ENCODE peak calls at places on chromosome 6, in five cellular contexts. A is BJ, U is fibroblast of lung, V is upper lobe of left lung, N is uterus. S is an unnamed sample.
A peak's percentile ranks its signal among the peaks of the same experiment; 100 is the strongest.

GRCh38 chr6:49001856-49002255 is 461.2 kb downstream of the MMUT start:
- DNase-seq in A (peak; percentile 4), U (peak; percentile 38), V (no peak), N (no peak), S (no peak)

GRCh38 chr6:113944701-113945100 is 26.2 kb downstream of the HDAC2 start:
- DNase-seq in A (no peak), U (peak; percentile 41), V (no peak), N (no peak), S (no peak)

GRCh38 chr6:42696526-42697267 is 25.7 kb downstream of the PRPH2 start:
- DNase-seq in A (no peak), U (peak; percentile 81), V (no peak), N (peak; percentile 44), S (no peak)

GRCh38 chr6:119172813-119173212 is 94.3 kb upstream of the FAM184A start:
- DNase-seq in A (no peak), U (no peak), V (no peak), N (no peak), S (no peak)

GRCh38 chr6:113558966-113559365 is 298.2 kb upstream of the MARCKS start:
- DNase-seq in A (peak; percentile 54), U (peak; percentile 82), V (no peak), N (no peak), S (no peak)

GRCh38 chr6:75204222-75204958 is 1.5 kb downstream of the COL12A1 start:
- DNase-seq in A (peak; percentile 59), U (peak; percentile 92), V (peak; percentile 59), N (peak; percentile 86), S (peak; percentile 58)

GRCh38 chr6:7615611-7616383 is 25.8 kb downstream of the SNRNP48 start:
- DNase-seq in A (no peak), U (peak; percentile 40), V (no peak), N (no peak), S (no peak)

GRCh38 chr6:28977351-28978136 is 27.6 kb downstream of the ZNF311 start:
- DNase-seq in A (no peak), U (peak; percentile 56), V (no peak), N (no peak), S (no peak)

GRCh38 chr6:118677193-118677592 is 25.8 kb upstream of the CEP85L start:
- DNase-seq in A (no peak), U (no peak), V (no peak), N (no peak), S (no peak)

GRCh38 chr6:38671885-38672467 is 31.0 kb downstream of the GLO1 start:
- DNase-seq in A (peak; percentile 8), U (peak; percentile 43), V (no peak), N (no peak), S (peak; percentile 25)

GRCh38 chr6:160927416-160927815 is 64.2 kb upstream of the MAP3K4 start:
- DNase-seq in A (no peak), U (no peak), V (no peak), N (no peak), S (no peak)

GRCh38 chr6:156886409-156886808 is 109.2 kb downstream of the ARID1B start:
- DNase-seq in A (no peak), U (peak; percentile 30), V (peak; percentile 58), N (no peak), S (no peak)

GRCh38 chr6:104572901-104573300 is 286.8 kb downstream of the HACE1 start:
- DNase-seq in A (no peak), U (no peak), V (no peak), N (no peak), S (no peak)

GRCh38 chr6:85594197-85594930 is 706 bp upstream of the SNX14 start:
- DNase-seq in A (no peak), U (no peak), V (no peak), N (no peak), S (no peak)

GRCh38 chr6:125001684-125002083 is 39.4 kb downstream of the RNF217 start:
- DNase-seq in A (no peak), U (peak; percentile 65), V (no peak), N (no peak), S (no peak)

GRCh38 chr6:139473239-139473701 is 98.8 kb upstream of the CITED2 start:
- DNase-seq in A (no peak), U (peak; percentile 56), V (peak; percentile 26), N (peak; percentile 22), S (peak; percentile 50)

GRCh38 chr6:83844170-83844569 is 9.0 kb upstream of the RIPPLY2 start:
- DNase-seq in A (no peak), U (no peak), V (no peak), N (no peak), S (no peak)

GRCh38 chr6:135128268-135128914 is 52.7 kb upstream of the MYB start:
- DNase-seq in A (no peak), U (no peak), V (no peak), N (no peak), S (no peak)

GRCh38 chr6:149031545-149032317 is 284.9 kb downstream of the UST start:
- DNase-seq in A (no peak), U (peak; percentile 96), V (no peak), N (peak; percentile 67), S (peak; percentile 60)

GRCh38 chr6:149046164-149046821 is 271.2 kb upstream of the TAB2 start:
- DNase-seq in A (no peak), U (no peak), V (no peak), N (no peak), S (no peak)

GRCh38 chr6:166862287-166862977 is 93.9 kb downstream of the RNASET2 start:
- DNase-seq in A (no peak), U (peak; percentile 13), V (no peak), N (no peak), S (no peak)
- TF ChIP-seq CTCF in A (no peak), U (no peak), V (no peak), N (no peak), S (no peak)

GRCh38 chr6:170180671-170181337 is 110.1 kb downstream of the DLL1 start:
- DNase-seq in A (no peak), U (no peak), V (no peak), N (no peak), S (no peak)

GRCh38 chr6:170183521-170183920 is 107.4 kb downstream of the DLL1 start:
- DNase-seq in A (no peak), U (no peak), V (no peak), N (no peak), S (no peak)

GRCh38 chr6:170181338-170181690 is 109.6 kb downstream of the DLL1 start:
- DNase-seq in A (no peak), U (no peak), V (no peak), N (no peak), S (no peak)

GRCh38 chr6:170182781-170183120 is 108.1 kb downstream of the DLL1 start:
- DNase-seq in A (no peak), U (no peak), V (no peak), N (no peak), S (no peak)

GRCh38 chr6:170182093-170182780 is 108.6 kb downstream of the DLL1 start:
- DNase-seq in A (no peak), U (no peak), V (no peak), N (no peak), S (no peak)
- H3K4me3 ChIP-seq in A (no peak overlapping the region), U (no peak overlapping the region), V (no peak overlapping the region), N (no peak overlapping the region), S (no peak overlapping the region)

DNA sequence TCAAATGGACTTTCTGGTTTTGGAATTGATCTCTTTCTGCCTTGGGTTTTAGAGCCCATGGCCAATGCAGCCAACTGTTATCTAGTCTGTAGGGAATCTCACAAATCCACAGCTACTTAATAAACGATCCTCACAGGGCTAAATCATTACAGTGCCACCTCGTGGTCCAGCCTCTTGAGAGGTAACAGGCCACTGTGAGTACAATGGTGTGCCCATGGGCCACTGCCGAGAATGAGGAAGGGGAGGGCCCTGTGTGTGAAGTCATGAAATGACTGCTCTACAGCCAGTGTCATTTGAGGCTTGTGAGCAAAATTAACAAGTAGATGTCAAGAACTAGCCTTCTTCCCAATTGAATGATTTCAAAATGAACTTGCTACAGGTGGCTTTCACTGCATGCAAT is 54.3 kb upstream of the GMPR start:
- DNase-seq in A (no peak), U (no peak), V (peak; percentile 66), N (no peak), S (no peak)
- TF ChIP-seq CTCF in A (peak; percentile 30), U (no peak), V (peak; percentile 27), N (no peak), S (peak; percentile 41)

DNA sequence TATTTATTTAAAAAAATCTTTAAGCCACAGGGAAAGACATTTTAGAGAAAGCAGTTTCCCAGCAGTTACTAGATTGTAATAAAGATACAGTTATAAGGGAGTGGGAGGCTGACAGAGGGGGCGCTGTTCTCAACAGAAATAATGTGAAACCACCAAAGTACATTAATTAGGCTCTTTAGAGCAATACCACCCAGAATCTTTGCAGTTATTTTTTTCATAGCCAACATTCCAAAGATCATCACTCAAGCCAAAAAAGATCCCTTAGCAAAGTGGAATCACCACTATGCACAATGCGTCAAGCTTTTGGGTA is 331.3 kb upstream of the DEFB112 start:
- DNase-seq in A (no peak), U (no peak), V (no peak), N (no peak), S (no peak)
- H3K4me3 ChIP-seq in A (no peak overlapping the region), U (peak overlapping the region; percentile 55), V (no peak overlapping the region), N (no peak overlapping the region), S (no peak overlapping the region)

GRCh38 chr6:11950109-11950508 is 62.0 kb upstream of the HIVEP1 start:
- DNase-seq in A (no peak), U (no peak), V (no peak), N (no peak), S (peak; percentile 91)

GRCh38 chr6:11944111-11944510 is 68.0 kb upstream of the HIVEP1 start:
- DNase-seq in A (no peak), U (no peak), V (no peak), N (no peak), S (no peak)

GRCh38 chr6:11947569-11947968 is 64.5 kb upstream of the HIVEP1 start:
- DNase-seq in A (no peak), U (no peak), V (no peak), N (no peak), S (no peak)

GRCh38 chr6:11943060-11943459 is 69.1 kb upstream of the HIVEP1 start:
- DNase-seq in A (no peak), U (no peak), V (no peak), N (no peak), S (no peak)

DNA sequence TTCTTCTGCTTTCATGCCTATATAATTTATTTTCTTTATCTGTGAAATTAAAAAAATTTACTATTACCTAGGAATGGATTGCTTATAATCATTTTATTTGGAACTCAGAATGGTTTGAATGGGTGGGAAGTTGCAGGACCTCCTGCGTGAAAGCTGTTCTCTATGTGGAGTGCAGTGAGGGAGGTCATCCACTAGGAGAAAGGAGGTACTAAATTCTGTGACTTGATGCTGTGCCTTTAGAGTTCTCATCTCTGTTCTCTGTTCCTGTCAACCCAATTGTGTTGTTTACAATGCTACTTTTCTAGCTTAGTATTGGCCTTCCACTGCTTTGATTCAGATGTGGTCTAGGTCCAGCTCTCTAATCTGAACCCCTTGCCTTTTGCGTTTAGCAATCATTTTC is 65.0 kb upstream of the HIVEP1 start:
- DNase-seq in A (no peak), U (no peak), V (no peak), N (no peak), S (no peak)
- TF ChIP-seq CTCF in A (peak; percentile 20), U (no peak), V (no peak), N (no peak), S (peak; percentile 28)

S was measured in retinal pigment epithelial cell.